ENCODE peak calls at places on chromosomes 12 and 14, in five cellular contexts. Z, K, R, Y and D are unnamed samples.

GRCh38 chr12:45615268-45615667 is 114.2 kb upstream of the ARID2 start:
- DNase-seq in K (no peak), Z (no peak), Y (no peak), R (peak; percentile 33), D (no peak)

GRCh38 chr12:32305163-32305562 is 94.2 kb upstream of the FGD4 start:
- DNase-seq in Z (no peak), R (peak; percentile 63), Y (no peak), K (no peak), D (peak; percentile 10)

GRCh38 chr12:42587564-42588307 is 1.8 kb downstream of the PRICKLE1 start:
- DNase-seq in K (no peak), R (no peak), Y (no peak), Z (no peak), D (peak; percentile 10)

GRCh38 chr14:26394114-26394855 is 203.5 kb downstream of the NOVA1 start:
- DNase-seq in Z (no peak), Y (no peak), K (no peak), R (no peak), D (no peak)

GRCh38 chr12:41604830-41605229 is 416.7 kb downstream of the PDZRN4 start:
- DNase-seq in Z (no peak), Y (no peak), R (peak; percentile 73), K (no peak), D (no peak)

GRCh38 chr12:15534870-15535269 is 212.6 kb downstream of the PTPRO start:
- DNase-seq in R (peak; percentile 61), Y (no peak), Z (no peak), K (no peak), D (no peak)

GRCh38 chr12:64461634-64462414 is 9.9 kb downstream of the TBK1 start:
- DNase-seq in Y (no peak), K (no peak), Z (no peak), R (no peak), D (peak; percentile 13)

GRCh38 chr14:100398044-100398443 is 74.9 kb downstream of the SLC25A47 start:
- DNase-seq in K (no peak), Z (no peak), Y (no peak), R (no peak), D (peak; percentile 54)

GRCh38 chr12:38392584-38393144 is 76.1 kb downstream of the ALG10B start:
- DNase-seq in Y (no peak), R (peak; percentile 93), Z (no peak), K (no peak), D (no peak)
- TF ChIP-seq MAX in Y (no peak), R (no peak), Z (no peak), K (no peak), D (no peak)

GRCh38 chr12:49260165-49260564 is 4.7 kb upstream of the TUBA1C start:
- DNase-seq in Z (no peak), R (no peak), K (no peak), Y (no peak), D (no peak)
- TF ChIP-seq MAX in Z (no peak), R (no peak), K (no peak), Y (no peak), D (no peak)

GRCh38 chr12:124422142-124422569 is 127.3 kb downstream of the RFLNA start:
- DNase-seq in Y (no peak), Z (no peak), R (no peak), K (no peak), D (no peak)
- TF ChIP-seq MAX in Y (no peak), Z (no peak), R (no peak), K (no peak), D (no peak)

GRCh38 chr12:94834036-94834625 is 169.4 kb downstream of the NDUFA12 start:
- DNase-seq in Z (no peak), Y (no peak), K (no peak), R (no peak), D (no peak)

GRCh38 chr12:94829552-94829951 is 173.9 kb downstream of the NDUFA12 start:
- DNase-seq in R (no peak), Y (no peak), Z (no peak), K (no peak), D (no peak)

GRCh38 chr12:94832105-94832504 is 171.4 kb downstream of the NDUFA12 start:
- DNase-seq in K (no peak), Z (no peak), Y (no peak), R (no peak), D (no peak)

GRCh38 chr12:94831081-94831747 is 172.3 kb downstream of the NDUFA12 start:
- DNase-seq in Y (no peak), K (peak; percentile 98), Z (no peak), R (peak; percentile 70), D (no peak)

GRCh38 chr12:94832780-94833760 is 170.4 kb downstream of the NDUFA12 start:
- DNase-seq in K (no peak), Z (peak; percentile 48), R (no peak), Y (peak; percentile 58), D (no peak)
- TF ChIP-seq MAX in K (no peak), Z (no peak), R (no peak), Y (no peak), D (no peak)

DNA sequence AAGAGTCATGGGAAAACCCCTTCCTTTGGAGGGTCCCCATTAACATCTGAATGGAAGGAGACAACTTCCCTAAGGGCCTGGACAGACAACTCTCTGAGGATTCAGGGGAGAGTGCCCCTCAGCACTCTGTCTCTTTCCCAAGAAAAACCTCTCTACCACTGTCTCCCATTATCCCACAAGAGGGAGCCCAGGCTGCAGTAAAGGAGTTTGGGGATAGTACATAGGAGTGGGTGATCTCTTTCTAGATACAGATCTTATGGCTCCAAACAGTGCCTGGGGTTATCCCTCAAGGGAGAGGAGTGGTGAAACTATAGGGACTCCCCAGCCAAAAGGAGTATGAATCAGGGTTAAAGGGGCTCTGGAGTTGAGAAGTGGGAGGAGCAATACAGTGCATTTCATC is 6.1 kb downstream of the WNT10B start:
- DNase-seq in Z (no peak), K (no peak), R (no peak), Y (no peak), D (no peak)
- TF ChIP-seq MAX in Z (no peak), K (no peak), R (no peak), Y (no peak), D (no peak)

DNA sequence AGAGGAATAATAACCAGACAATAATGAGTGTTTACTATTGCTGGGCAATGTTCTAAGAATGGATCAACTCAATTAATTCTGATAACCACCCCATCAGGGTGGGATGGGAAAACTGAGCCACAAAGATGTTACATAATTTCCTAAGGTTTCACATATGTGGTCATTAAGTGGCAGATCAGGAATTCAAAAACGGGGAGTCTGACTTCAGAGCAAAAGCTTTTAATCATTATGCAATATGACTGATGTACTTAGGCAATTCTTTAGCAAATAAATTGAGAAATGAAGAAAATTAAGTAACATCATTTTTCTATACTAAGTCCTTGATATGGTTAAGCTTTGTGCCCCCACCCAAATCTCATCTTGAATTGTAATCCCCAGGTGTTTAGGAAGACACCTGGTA is 53.4 kb downstream of the PLCZ1 start:
- DNase-seq in Z (no peak), Y (no peak), R (no peak), K (no peak), D (no peak)
- TF ChIP-seq MAX in Z (no peak), Y (no peak), R (no peak), K (no peak), D (no peak)

GRCh38 chr14:77212933-77213656 is 31.5 kb downstream of the TMEM63C start:
- DNase-seq in Z (peak; percentile 87), R (peak; percentile 35), Y (peak; percentile 90), K (no peak), D (peak; percentile 13)
- TF ChIP-seq MAX in Z (no peak), R (no peak), Y (no peak), K (no peak), D (no peak)